ENCODE peak calls at places on chromosome 7, in four cellular contexts. B is activated CD8-positive, alpha-beta memory T cell treated with anti-CD3 and anti-CD28 coated beads, Interleukin-2, amount 50 U/mL, for 48 hours; O is activated CD4-positive, alpha-beta T cell treated with anti-CD3 and anti-CD28 coated beads for 1 hour; Q is GM18507. W is an unnamed sample.

GRCh38 chr7:157690058-157690832 is 353.4 kb downstream of the DNAJB6 start:
- DNase-seq in B (peak), O (no peak), Q (no peak), W (no peak)

GRCh38 chr7:45579386-45579785 is 5.2 kb downstream of the ADCY1 start:
- DNase-seq in B (no peak), O (no peak), Q (no peak), W (no peak)

GRCh38 chr7:28767356-28767755 is 190.8 kb downstream of the TRIL start:
- DNase-seq in B (no peak), O (no peak), Q (no peak), W (no peak)

GRCh38 chr7:151404216-151405011 is 5.4 kb downstream of the WDR86 start:
- DNase-seq in B (no peak), O (no peak), Q (no peak), W (no peak)

GRCh38 chr7:2018786-2019692 is 213.7 kb downstream of the MAD1L1 start:
- DNase-seq in B (no peak), O (no peak), Q (no peak), W (no peak)

GRCh38 chr7:64099656-64100531 is 54.7 kb downstream of the ZNF727 start:
- DNase-seq in B (no peak), O (no peak), Q (no peak), W (no peak)

GRCh38 chr7:73810991-73811360 is 19.8 kb upstream of the CLDN4 start:
- DNase-seq in B (no peak), O (no peak), Q (no peak), W (no peak)

GRCh38 chr7:130486114-130486962 is 5.5 kb upstream of the MEST start:
- DNase-seq in B (peak), O (peak), Q (no peak), W (no peak)

GRCh38 chr7:142188846-142189245 is 69.0 kb downstream of the PRSS58 start:
- DNase-seq in B (no peak), O (no peak), Q (no peak), W (no peak)

GRCh38 chr7:3573151-3573550 is 272.1 kb downstream of the SDK1 start:
- DNase-seq in B (no peak), O (no peak), Q (no peak), W (no peak)

GRCh38 chr7:129370812-129371211 is 63.4 kb upstream of the STRIP2 start:
- DNase-seq in B (no peak), O (no peak), Q (no peak), W (no peak)

W was measured in vagina.